ENCODE peak calls at places on chromosomes 3 and 15, in nine cellular contexts. V is activated CD4-positive, CD25-positive, alpha-beta regulatory T cell; L is K562; Q is activated T-cell treated with anti-CD3 and anti-CD28 coated beads, Interleukin-2, amount 50 U/mL, for 48 hours; Y is left cardiac atrium; G is stomach; X is EL; N is activated naive CD4-positive, alpha-beta T cell treated with Interleukin-2 at 50 U/mL for 16 hours; H is putamen. J is an unnamed sample.

GRCh38 chr15:74345051-74345450 is 22.4 kb downstream of the CYP11A1 start:
- DNase-seq in V (no peak), L (no peak), Q (peak; percentile 34), Y (no peak), G (no peak), X (peak; percentile 39), N (no peak), H (no peak), J (no peak)

GRCh38 chr3:72010044-72010443 is 225.1 kb upstream of the PROK2 start:
- DNase-seq in V (no peak), L (no peak), Q (no peak), Y (no peak), G (no peak), X (no peak), N (no peak), H (peak; percentile 71), J (no peak)

GRCh38 chr3:172470588-172470987 is 22.3 kb upstream of the GHSR start:
- DNase-seq in V (no peak), L (no peak), Q (no peak), Y (no peak), G (no peak), X (no peak), N (no peak), H (no peak), J (no peak)

GRCh38 chr15:31440754-31441298 is 114.2 kb downstream of the KLF13 start:
- DNase-seq in V (no peak), L (peak; percentile 26), Q (peak; percentile 64), Y (peak; percentile 48), G (peak; percentile 42), X (peak; percentile 45), N (peak; percentile 45), H (peak; percentile 11), J (peak; percentile 34)

GRCh38 chr3:178382388-178383061 is 153.7 kb upstream of the KCNMB2 start:
- DNase-seq in V (no peak), L (no peak), Q (no peak), Y (no peak), G (no peak), X (peak; percentile 98), N (no peak), H (no peak), J (no peak)

GRCh38 chr3:177824190-177824786 is 627.0 kb upstream of the TBL1XR1 start:
- DNase-seq in V (no peak), L (no peak), Q (no peak), Y (peak; percentile 68), G (peak; percentile 62), X (peak; percentile 66), N (no peak), H (no peak), J (no peak)

GRCh38 chr3:39811561-39811960 is 2.2 kb downstream of the MYRIP start:
- DNase-seq in V (no peak), L (no peak), Q (no peak), Y (no peak), G (no peak), X (no peak), N (no peak), H (no peak), J (no peak)

GRCh38 chr3:139460096-139460495 is 16.2 kb downstream of the RBP2 start:
- DNase-seq in V (no peak), L (no peak), Q (no peak), Y (no peak), G (no peak), X (no peak), N (no peak), H (no peak), J (no peak)

GRCh38 chr3:11651477-11651876 is 7.8 kb upstream of the VGLL4 start:
- DNase-seq in V (no peak), L (no peak), Q (no peak), Y (no peak), G (no peak), X (no peak), N (no peak), H (no peak), J (no peak)

GRCh38 chr15:99566157-99566900 is 545 bp downstream of the MEF2A start:
- DNase-seq in V (no peak), L (peak; percentile 61), Q (peak; percentile 45), Y (peak; percentile 51), G (no peak), X (peak; percentile 19), N (no peak), H (peak; percentile 12), J (peak; percentile 30)

GRCh38 chr3:123552095-123552714 is 32.6 kb downstream of the HACD2 start:
- DNase-seq in V (no peak), L (peak; percentile 10), Q (no peak), Y (no peak), G (no peak), X (peak; percentile 36), N (no peak), H (no peak), J (no peak)

GRCh38 chr3:64242435-64242834 is 17.2 kb upstream of the PRICKLE2 start:
- DNase-seq in V (no peak), L (no peak), Q (no peak), Y (peak; percentile 46), G (peak; percentile 36), X (no peak), N (no peak), H (no peak), J (no peak)

GRCh38 chr3:141523615-141524375 is 37.0 kb downstream of the RASA2 start:
- DNase-seq in V (no peak), L (no peak), Q (no peak), Y (no peak), G (no peak), X (peak; percentile 66), N (no peak), H (no peak), J (no peak)

GRCh38 chr3:124078978-124079911 is 87.3 kb upstream of the ROPN1 start:
- DNase-seq in V (no peak), L (peak; percentile 36), Q (no peak), Y (no peak), G (no peak), X (peak; percentile 46), N (no peak), H (peak; percentile 21), J (peak; percentile 25)

GRCh38 chr3:67076607-67077006 is 78.5 kb downstream of the KBTBD8 start:
- DNase-seq in V (no peak), L (no peak), Q (no peak), Y (no peak), G (no peak), X (no peak), N (no peak), H (no peak), J (no peak)

GRCh38 chr3:35965908-35966307 is 326.6 kb downstream of the ARPP21 start:
- DNase-seq in V (no peak), L (no peak), Q (no peak), Y (no peak), G (no peak), X (peak; percentile 31), N (no peak), H (peak; percentile 59), J (no peak)

GRCh38 chr3:115758076-115758763 is 134.9 kb downstream of the GAP43 start:
- DNase-seq in V (no peak), L (no peak), Q (no peak), Y (no peak), G (no peak), X (no peak), N (no peak), H (no peak), J (no peak)

GRCh38 chr3:189238071-189238470 is 66.3 kb downstream of the TPRG1 start:
- DNase-seq in V (no peak), L (no peak), Q (no peak), Y (no peak), G (no peak), X (peak; percentile 13), N (no peak), H (no peak), J (no peak)

GRCh38 chr15:67845974-67846373 is 6.1 kb upstream of the RNU6-1 start:
- DNase-seq in V (no peak), L (no peak), Q (no peak), Y (no peak), G (no peak), X (no peak), N (no peak), H (no peak), J (no peak)

GRCh38 chr3:171165499-171165921 is 139.0 kb upstream of the SLC2A2 start:
- DNase-seq in V (no peak), L (no peak), Q (no peak), Y (no peak), G (no peak), X (no peak), N (no peak), H (no peak), J (no peak)

GRCh38 chr3:48297111-48297810 is 36.2 kb downstream of the SPINK8 start:
- DNase-seq in V (no peak), L (no peak), Q (no peak), Y (no peak), G (no peak), X (no peak), N (no peak), H (no peak), J (no peak)

GRCh38 chr3:56889131-56889530 is 87.4 kb upstream of the ARHGEF3 start:
- DNase-seq in V (no peak), L (no peak), Q (no peak), Y (no peak), G (no peak), X (no peak), N (no peak), H (no peak), J (no peak)

GRCh38 chr3:35718921-35719320 is 79.6 kb downstream of the ARPP21 start:
- DNase-seq in V (no peak), L (no peak), Q (no peak), Y (no peak), G (no peak), X (no peak), N (no peak), H (no peak), J (no peak)

GRCh38 chr15:80694624-80695098 is 449 bp upstream of the ABHD17C start:
- DNase-seq in V (no peak), L (no peak), Q (peak; percentile 34), Y (peak; percentile 33), G (no peak), X (peak; percentile 51), N (no peak), H (peak; percentile 23), J (peak; percentile 10)

GRCh38 chr15:47720555-47720954 is 3.2 kb downstream of the SEMA6D start:
- DNase-seq in V (no peak), L (no peak), Q (no peak), Y (no peak), G (no peak), X (no peak), N (no peak), H (no peak), J (no peak)